ENCODE peak calls at places on chromosomes 12 and 14, in ten cellular contexts. P is uterus; O is tibial artery; C is hypothalamus; K is ACHN; S is NCI-H1930; Z is tibial nerve; N is activated effector memory CD4-positive, alpha-beta T cell treated with Interleukin-2 at 50 U/mL for 16 hours; X is cardiac fibroblast; R is omental fat pad. T is an unnamed sample.

GRCh38 chr12:46560874-46561273 is 188.3 kb upstream of the SLC38A2 start:
- DNase-seq in X (no peak), S (no peak), O (no peak), R (no peak), C (no peak), K (no peak), Z (no peak), P (no peak), N (no peak), T (no peak)

GRCh38 chr14:93042968-93043940 is 72.5 kb downstream of the ITPK1 start:
- DNase-seq in S (no peak), P (no peak), C (no peak), X (peak), K (no peak), Z (no peak), R (no peak), O (peak), N (no peak), T (peak)

GRCh38 chr12:66901136-66901932 is 222.5 kb upstream of the GRIP1 start:
- DNase-seq in O (no peak), P (no peak), K (no peak), C (no peak), Z (no peak), N (no peak), R (no peak), S (no peak), X (no peak), T (no peak)

GRCh38 chr12:108305520-108305919 is 33.6 kb downstream of the CMKLR1 start:
- DNase-seq in K (peak), O (peak), Z (peak), N (no peak), R (peak), X (peak), P (peak), S (no peak), C (no peak), T (peak)

GRCh38 chr14:105891631-105892452 is 365.5 kb downstream of the TMEM121 start:
- DNase-seq in Z (no peak), N (no peak), O (peak), X (no peak), S (no peak), P (peak), C (no peak), K (no peak), R (no peak), T (no peak)

GRCh38 chr14:99481745-99482099 is 513 bp downstream of the CCNK start:
- DNase-seq in S (no peak), C (no peak), N (peak), K (peak), P (no peak), X (peak), R (no peak), Z (no peak), O (peak), T (peak)

GRCh38 chr12:121466800-121467637 is 67.1 kb downstream of the RNF34 start:
- DNase-seq in S (peak), X (peak), K (peak), Z (peak), P (peak), N (peak), R (peak), C (peak), O (peak), T (peak)

GRCh38 chr14:96253140-96253539 is 2.9 kb upstream of the BDKRB1 start:
- DNase-seq in R (no peak), X (peak), P (no peak), O (no peak), S (no peak), K (peak), Z (no peak), N (no peak), C (no peak), T (peak)

GRCh38 chr12:47942327-47943230 is 20.8 kb upstream of the TMEM106C start:
- DNase-seq in X (no peak), R (no peak), S (no peak), P (no peak), N (no peak), K (peak), O (no peak), C (no peak), Z (no peak), T (peak)

GRCh38 chr14:23095196-23096108 is at the start of gene C14orf119:
- DNase-seq in K (peak), X (peak), P (peak), N (peak), O (peak), R (peak), S (no peak), Z (peak), C (no peak), T (peak)

T was measured in AG20443.